ENCODE peak calls at places on chromosome 3, in eight cellular contexts. One of them, this sample, is unnamed.

GRCh38 chr3:108322352-108322751 is 26.0 kb downstream of the HHLA2 start:
- DNase-seq in ovary: no peak
- DNase-seq in AG04449: no peak
- DNase-seq in heart left ventricle: no peak
- DNase-seq in BJ: no peak
- DNase-seq in CD8-positive, alpha-beta memory T cell: no peak
- DNase-seq in tibial artery: no peak
- DNase-seq in NT2/D1: no peak
- DNase-seq in this sample: no peak

GRCh38 chr3:62727576-62727975 is 147.6 kb downstream of the CADPS start:
- DNase-seq in ovary: no peak
- DNase-seq in AG04449: no peak
- DNase-seq in tibial artery: no peak
- DNase-seq in NT2/D1: no peak
- DNase-seq in CD8-positive, alpha-beta memory T cell: no peak
- DNase-seq in BJ: no peak
- DNase-seq in heart left ventricle: no peak
- DNase-seq in this sample: no peak

GRCh38 chr3:43178891-43179366 is 73.0 kb upstream of the POMGNT2 start:
- DNase-seq in AG04449: no peak
- DNase-seq in ovary: no peak
- DNase-seq in NT2/D1: no peak
- DNase-seq in CD8-positive, alpha-beta memory T cell: no peak
- DNase-seq in tibial artery: no peak
- DNase-seq in heart left ventricle: no peak
- DNase-seq in BJ: no peak
- DNase-seq in this sample: no peak

GRCh38 chr3:111103807-111104206 is 32.2 kb downstream of the NECTIN3 start:
- DNase-seq in AG04449: no peak
- DNase-seq in tibial artery: no peak
- DNase-seq in NT2/D1: no peak
- DNase-seq in ovary: no peak
- DNase-seq in BJ: no peak
- DNase-seq in CD8-positive, alpha-beta memory T cell: no peak
- DNase-seq in heart left ventricle: no peak
- DNase-seq in this sample: no peak

GRCh38 chr3:63662500-63662899 is 10.0 kb downstream of the SNTN start:
- DNase-seq in CD8-positive, alpha-beta memory T cell: no peak
- DNase-seq in ovary: no peak
- DNase-seq in NT2/D1: peak
- DNase-seq in heart left ventricle: no peak
- DNase-seq in AG04449: no peak
- DNase-seq in tibial artery: no peak
- DNase-seq in BJ: no peak
- DNase-seq in this sample: no peak

GRCh38 chr3:123953735-123954134 is 7.3 kb downstream of the CCDC14 start:
- DNase-seq in ovary: no peak
- DNase-seq in NT2/D1: no peak
- DNase-seq in tibial artery: no peak
- DNase-seq in heart left ventricle: no peak
- DNase-seq in AG04449: no peak
- DNase-seq in BJ: no peak
- DNase-seq in CD8-positive, alpha-beta memory T cell: no peak
- DNase-seq in this sample: no peak

GRCh38 chr3:184558726-184559125 is 2.9 kb upstream of the EPHB3 start:
- DNase-seq in AG04449: no peak
- DNase-seq in ovary: no peak
- DNase-seq in BJ: no peak
- DNase-seq in NT2/D1: no peak
- DNase-seq in tibial artery: no peak
- DNase-seq in CD8-positive, alpha-beta memory T cell: no peak
- DNase-seq in heart left ventricle: no peak
- DNase-seq in this sample: no peak

GRCh38 chr3:159191454-159191853 is 389.6 kb downstream of the MFSD1 start:
- DNase-seq in tibial artery: no peak
- DNase-seq in BJ: peak
- DNase-seq in AG04449: peak
- DNase-seq in heart left ventricle: no peak
- DNase-seq in ovary: no peak
- DNase-seq in NT2/D1: no peak
- DNase-seq in CD8-positive, alpha-beta memory T cell: no peak
- DNase-seq in this sample: no peak

GRCh38 chr3:71478568-71478967 is 105.0 kb downstream of the FOXP1 start:
- DNase-seq in CD8-positive, alpha-beta memory T cell: peak
- DNase-seq in ovary: no peak
- DNase-seq in NT2/D1: no peak
- DNase-seq in heart left ventricle: no peak
- DNase-seq in tibial artery: no peak
- DNase-seq in AG04449: no peak
- DNase-seq in BJ: no peak
- DNase-seq in this sample: no peak

GRCh38 chr3:193828477-193828876 is 235.5 kb downstream of the OPA1 start:
- DNase-seq in AG04449: no peak
- DNase-seq in BJ: no peak
- DNase-seq in tibial artery: no peak
- DNase-seq in CD8-positive, alpha-beta memory T cell: no peak
- DNase-seq in NT2/D1: no peak
- DNase-seq in heart left ventricle: no peak
- DNase-seq in ovary: no peak
- DNase-seq in this sample: peak

GRCh38 chr3:150682819-150683218 is 20.9 kb downstream of the ERICH6 start:
- DNase-seq in ovary: no peak
- DNase-seq in NT2/D1: no peak
- DNase-seq in heart left ventricle: no peak
- DNase-seq in tibial artery: no peak
- DNase-seq in AG04449: no peak
- DNase-seq in CD8-positive, alpha-beta memory T cell: no peak
- DNase-seq in BJ: no peak
- DNase-seq in this sample: no peak

GRCh38 chr3:33954956-33955355 is 156.5 kb downstream of the PDCD6IP start:
- DNase-seq in AG04449: no peak
- DNase-seq in CD8-positive, alpha-beta memory T cell: no peak
- DNase-seq in heart left ventricle: no peak
- DNase-seq in tibial artery: no peak
- DNase-seq in NT2/D1: peak
- DNase-seq in BJ: no peak
- DNase-seq in ovary: no peak
- DNase-seq in this sample: no peak

GRCh38 chr3:58161435-58162398 is 49.1 kb downstream of the DNASE1L3 start:
- DNase-seq in ovary: peak
- DNase-seq in BJ: peak
- DNase-seq in heart left ventricle: peak
- DNase-seq in AG04449: peak
- DNase-seq in tibial artery: peak
- DNase-seq in NT2/D1: no peak
- DNase-seq in CD8-positive, alpha-beta memory T cell: no peak
- DNase-seq in this sample: peak

GRCh38 chr3:23888617-23889228 is 28.1 kb downstream of the NKIRAS1 start:
- DNase-seq in ovary: no peak
- DNase-seq in CD8-positive, alpha-beta memory T cell: peak
- DNase-seq in tibial artery: no peak
- DNase-seq in BJ: no peak
- DNase-seq in heart left ventricle: no peak
- DNase-seq in AG04449: no peak
- DNase-seq in NT2/D1: no peak
- DNase-seq in this sample: no peak

GRCh38 chr3:116040152-116040551 is 405.1 kb downstream of the LSAMP start:
- DNase-seq in ovary: no peak
- DNase-seq in tibial artery: no peak
- DNase-seq in CD8-positive, alpha-beta memory T cell: no peak
- DNase-seq in AG04449: no peak
- DNase-seq in BJ: no peak
- DNase-seq in NT2/D1: no peak
- DNase-seq in heart left ventricle: no peak
- DNase-seq in this sample: no peak

GRCh38 chr3:3666664-3667063 is 132.6 kb upstream of the LRRN1 start:
- DNase-seq in NT2/D1: no peak
- DNase-seq in BJ: no peak
- DNase-seq in AG04449: no peak
- DNase-seq in heart left ventricle: no peak
- DNase-seq in tibial artery: no peak
- DNase-seq in ovary: no peak
- DNase-seq in CD8-positive, alpha-beta memory T cell: no peak
- DNase-seq in this sample: no peak

GRCh38 chr3:132237652-132238032 is 79.6 kb upstream of the ACP3 start:
- DNase-seq in BJ: no peak
- DNase-seq in heart left ventricle: no peak
- DNase-seq in ovary: no peak
- DNase-seq in CD8-positive, alpha-beta memory T cell: no peak
- DNase-seq in NT2/D1: no peak
- DNase-seq in AG04449: no peak
- DNase-seq in tibial artery: no peak
- DNase-seq in this sample: no peak

GRCh38 chr3:143120716-143121239 is 1.2 kb downstream of the CHST2 start:
- DNase-seq in BJ: no peak
- DNase-seq in ovary: no peak
- DNase-seq in NT2/D1: no peak
- DNase-seq in heart left ventricle: no peak
- DNase-seq in AG04449: no peak
- DNase-seq in CD8-positive, alpha-beta memory T cell: peak
- DNase-seq in tibial artery: no peak
- DNase-seq in this sample: no peak

GRCh38 chr3:143121240-143122088 is 1.9 kb downstream of the CHST2 start:
- DNase-seq in NT2/D1: peak
- DNase-seq in CD8-positive, alpha-beta memory T cell: peak
- DNase-seq in AG04449: no peak
- DNase-seq in ovary: no peak
- DNase-seq in BJ: peak
- DNase-seq in heart left ventricle: peak
- DNase-seq in tibial artery: no peak
- DNase-seq in this sample: no peak

GRCh38 chr3:143119009-143119914 is at the start of gene CHST2:
- DNase-seq in tibial artery: no peak
- DNase-seq in BJ: no peak
- DNase-seq in NT2/D1: peak
- DNase-seq in ovary: peak
- DNase-seq in CD8-positive, alpha-beta memory T cell: peak
- DNase-seq in AG04449: no peak
- DNase-seq in heart left ventricle: peak
- DNase-seq in this sample: no peak

GRCh38 chr3:143119974-143120715 is 574 bp downstream of the CHST2 start:
- DNase-seq in CD8-positive, alpha-beta memory T cell: peak
- DNase-seq in BJ: no peak
- DNase-seq in AG04449: no peak
- DNase-seq in heart left ventricle: peak
- DNase-seq in tibial artery: no peak
- DNase-seq in ovary: no peak
- DNase-seq in NT2/D1: peak
- DNase-seq in this sample: no peak

DNA sequence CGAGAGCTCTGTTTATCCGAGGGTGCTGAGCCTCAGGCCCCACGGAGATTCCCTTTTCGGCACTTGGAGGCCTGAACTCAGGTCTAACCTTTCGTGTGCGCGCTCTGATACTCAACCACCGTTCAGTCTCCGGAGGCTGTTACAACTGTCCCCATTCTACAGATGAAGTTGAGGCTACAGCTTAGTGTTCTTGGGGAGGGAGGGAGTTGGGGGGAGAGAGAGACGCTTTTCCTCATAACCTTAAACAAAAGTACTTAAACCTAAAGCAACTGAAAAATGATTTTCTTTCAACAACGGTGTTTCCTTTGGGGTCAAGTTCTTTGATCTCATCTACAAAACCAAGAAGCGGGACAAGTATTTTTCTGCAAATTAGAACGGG is 952 bp upstream of the CHST2 start:
- DNase-seq in BJ: no peak
- DNase-seq in AG04449: no peak
- DNase-seq in tibial artery: no peak
- DNase-seq in ovary: no peak
- DNase-seq in NT2/D1: no peak
- DNase-seq in CD8-positive, alpha-beta memory T cell: no peak
- DNase-seq in heart left ventricle: no peak
- DNase-seq in this sample: no peak
- H3K4me3 ChIP-seq in BJ: peak
- H3K4me3 ChIP-seq in AG04449: peak
- H3K4me3 ChIP-seq in tibial artery: peak
- H3K4me3 ChIP-seq in ovary: peak
- H3K4me3 ChIP-seq in NT2/D1: peak
- H3K4me3 ChIP-seq in CD8-positive, alpha-beta memory T cell: peak
- H3K4me3 ChIP-seq in heart left ventricle: peak
- H3K4me3 ChIP-seq in this sample: peak

GRCh38 chr3:172595648-172596393 is 72.6 kb upstream of the TNFSF10 start:
- DNase-seq in heart left ventricle: peak
- DNase-seq in ovary: no peak
- DNase-seq in BJ: no peak
- DNase-seq in AG04449: no peak
- DNase-seq in tibial artery: no peak
- DNase-seq in CD8-positive, alpha-beta memory T cell: peak
- DNase-seq in NT2/D1: no peak
- DNase-seq in this sample: no peak
- H3K4me3 ChIP-seq in heart left ventricle: peak
- H3K4me3 ChIP-seq in ovary: peak
- H3K4me3 ChIP-seq in BJ: no peak
- H3K4me3 ChIP-seq in AG04449: no peak
- H3K4me3 ChIP-seq in tibial artery: peak
- H3K4me3 ChIP-seq in CD8-positive, alpha-beta memory T cell: peak
- H3K4me3 ChIP-seq in NT2/D1: no peak
- H3K4me3 ChIP-seq in this sample: peak

GRCh38 chr3:187746059-187746453 is 788 bp upstream of the BCL6 start:
- DNase-seq in NT2/D1: no peak
- DNase-seq in AG04449: no peak
- DNase-seq in heart left ventricle: no peak
- DNase-seq in BJ: no peak
- DNase-seq in tibial artery: no peak
- DNase-seq in ovary: no peak
- DNase-seq in CD8-positive, alpha-beta memory T cell: no peak
- DNase-seq in this sample: no peak
- H3K4me3 ChIP-seq in NT2/D1: peak
- H3K4me3 ChIP-seq in AG04449: peak
- H3K4me3 ChIP-seq in heart left ventricle: peak
- H3K4me3 ChIP-seq in BJ: peak
- H3K4me3 ChIP-seq in tibial artery: peak
- H3K4me3 ChIP-seq in ovary: peak
- H3K4me3 ChIP-seq in CD8-positive, alpha-beta memory T cell: peak
- H3K4me3 ChIP-seq in this sample: peak

GRCh38 chr3:11903447-11903846 is 56.8 kb upstream of the TAMM41 start:
- DNase-seq in NT2/D1: no peak
- DNase-seq in tibial artery: no peak
- DNase-seq in AG04449: no peak
- DNase-seq in ovary: no peak
- DNase-seq in heart left ventricle: no peak
- DNase-seq in BJ: no peak
- DNase-seq in CD8-positive, alpha-beta memory T cell: no peak
- DNase-seq in this sample: no peak

GRCh38 chr3:11900844-11901243 is 54.2 kb upstream of the TAMM41 start:
- DNase-seq in CD8-positive, alpha-beta memory T cell: no peak
- DNase-seq in AG04449: no peak
- DNase-seq in heart left ventricle: no peak
- DNase-seq in BJ: no peak
- DNase-seq in ovary: no peak
- DNase-seq in tibial artery: no peak
- DNase-seq in NT2/D1: no peak
- DNase-seq in this sample: no peak

GRCh38 chr3:11901286-11901875 is 54.7 kb upstream of the TAMM41 start:
- DNase-seq in ovary: no peak
- DNase-seq in tibial artery: no peak
- DNase-seq in NT2/D1: no peak
- DNase-seq in CD8-positive, alpha-beta memory T cell: no peak
- DNase-seq in AG04449: no peak
- DNase-seq in heart left ventricle: no peak
- DNase-seq in BJ: no peak
- DNase-seq in this sample: no peak

GRCh38 chr3:11903047-11903446 is 56.4 kb upstream of the TAMM41 start:
- DNase-seq in tibial artery: no peak
- DNase-seq in CD8-positive, alpha-beta memory T cell: no peak
- DNase-seq in heart left ventricle: no peak
- DNase-seq in AG04449: no peak
- DNase-seq in BJ: no peak
- DNase-seq in NT2/D1: no peak
- DNase-seq in ovary: no peak
- DNase-seq in this sample: no peak

GRCh38 chr3:11904157-11904556 is 57.5 kb upstream of the TAMM41 start:
- DNase-seq in CD8-positive, alpha-beta memory T cell: no peak
- DNase-seq in heart left ventricle: no peak
- DNase-seq in BJ: no peak
- DNase-seq in tibial artery: no peak
- DNase-seq in AG04449: no peak
- DNase-seq in NT2/D1: no peak
- DNase-seq in ovary: no peak
- DNase-seq in this sample: no peak
- H3K4me3 ChIP-seq in CD8-positive, alpha-beta memory T cell: no peak
- H3K4me3 ChIP-seq in heart left ventricle: no peak
- H3K4me3 ChIP-seq in BJ: no peak
- H3K4me3 ChIP-seq in tibial artery: no peak
- H3K4me3 ChIP-seq in AG04449: no peak
- H3K4me3 ChIP-seq in NT2/D1: no peak
- H3K4me3 ChIP-seq in ovary: no peak
- H3K4me3 ChIP-seq in this sample: no peak

This sample was measured in coronary artery.